ENCODE peak calls at places on chromosomes 2 and 18, in six cellular contexts. P is kidney, B is astrocyte, S is cardiac fibroblast, F is HCT116, N is AG10803. X is an unnamed sample.

GRCh38 chr18:61765097-61765496 is 127.7 kb downstream of the RNF152 start:
- DNase-seq in N (peak; percentile 76), B (peak; percentile 93), F (no peak), S (peak; percentile 57), P (no peak), X (peak; percentile 88)

GRCh38 chr18:13611058-13611615 is 115.2 kb downstream of the FAM210A start:
- DNase-seq in B (peak; percentile 35), F (no peak), S (peak; percentile 57), N (peak; percentile 64), P (no peak), X (peak; percentile 55)

GRCh38 chr18:23428821-23429220 is 24.3 kb upstream of the RIOK3 start:
- DNase-seq in N (no peak), S (no peak), B (no peak), F (no peak), P (no peak), X (no peak)

GRCh38 chr2:224077773-224078507 is 38.9 kb upstream of the SERPINE2 start:
- DNase-seq in P (no peak), B (peak; percentile 68), N (peak; percentile 49), S (peak; percentile 47), F (no peak), X (no peak)

GRCh38 chr2:109558076-109558882 is 55.5 kb downstream of the SEPTIN10 start:
- DNase-seq in B (peak; percentile 84), N (peak; percentile 73), S (peak; percentile 90), P (no peak), F (peak; percentile 68), X (peak; percentile 89)

GRCh38 chr2:30236591-30237245 is 5.4 kb downstream of the LBH start:
- DNase-seq in S (no peak), N (no peak), F (no peak), B (no peak), P (no peak), X (no peak)

GRCh38 chr2:190863946-190864345 is 16.7 kb upstream of the GLS start:
- DNase-seq in N (peak; percentile 58), S (no peak), F (no peak), P (no peak), B (no peak), X (no peak)

GRCh38 chr2:70124983-70125480 is 37.8 kb downstream of the PCBP1 start:
- DNase-seq in S (peak; percentile 60), P (peak; percentile 92), N (peak; percentile 42), F (no peak), B (no peak), X (no peak)

GRCh38 chr2:1563943-1564342 is 150.7 kb downstream of the TPO start:
- DNase-seq in P (no peak), N (no peak), B (no peak), F (no peak), S (no peak), X (no peak)

GRCh38 chr2:27723372-27724144 is 48.0 kb upstream of the MRPL33 start:
- DNase-seq in F (peak; percentile 62), P (no peak), N (peak; percentile 79), S (peak; percentile 87), B (peak; percentile 50), X (peak; percentile 74)

GRCh38 chr2:172373761-172374160 is 53.6 kb upstream of the ITGA6 start:
- DNase-seq in B (no peak), F (no peak), P (no peak), N (peak; percentile 60), S (no peak), X (peak; percentile 13)

GRCh38 chr2:109258905-109259540 is 130.0 kb downstream of the SH3RF3 start:
- DNase-seq in B (no peak), P (no peak), F (no peak), S (no peak), N (peak; percentile 60), X (no peak)

GRCh38 chr2:79271456-79271855 is 111.9 kb upstream of the REG3A start:
- DNase-seq in B (no peak), F (no peak), N (no peak), P (no peak), S (no peak), X (no peak)

GRCh38 chr2:239518286-239519080 is 117.7 kb upstream of the HDAC4 start:
- DNase-seq in N (no peak), B (no peak), F (no peak), P (peak; percentile 52), S (no peak), X (no peak)

GRCh38 chr18:23200751-23201150 is 65.5 kb downstream of the CABLES1 start:
- DNase-seq in F (no peak), N (no peak), S (no peak), P (no peak), B (no peak), X (no peak)

GRCh38 chr2:99337931-99338580 is 867 bp downstream of the EIF5B start:
- DNase-seq in N (peak; percentile 9), P (no peak), S (peak; percentile 8), B (peak; percentile 4), F (no peak), X (peak; percentile 17)

GRCh38 chr2:145277922-145278321 is 758.0 kb upstream of the ZEB2 start:
- DNase-seq in F (no peak), N (peak; percentile 16), S (no peak), B (peak; percentile 67), P (no peak), X (peak; percentile 40)

DNA sequence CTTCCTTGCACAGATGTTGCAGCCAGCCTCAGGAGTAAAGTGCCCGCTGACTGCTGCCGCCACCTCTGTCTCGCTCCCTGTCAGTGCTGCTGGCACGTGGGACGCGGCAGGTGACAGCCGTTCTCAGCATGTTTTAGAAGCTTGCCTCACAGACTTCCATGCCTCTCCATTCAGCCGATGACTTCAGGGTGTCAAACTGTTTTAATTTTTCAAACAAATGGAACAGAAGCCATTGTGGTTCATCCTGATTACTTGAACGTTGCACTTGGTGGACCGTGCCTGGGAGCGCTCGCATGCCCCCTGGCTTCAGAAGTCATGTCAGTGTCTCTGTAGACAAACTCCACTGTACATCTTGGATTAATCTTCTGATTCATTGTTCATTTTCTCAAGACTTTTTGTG is 62.7 kb upstream of the EML6 start:
- DNase-seq in S (no peak), F (no peak), N (no peak), B (no peak), P (no peak), X (no peak)
- TF ChIP-seq CTCF in S (no peak), F (no peak), N (peak; percentile 23), B (no peak), P (no peak), X (peak; percentile 22)

GRCh38 chr2:118496467-118496866 is 351.0 kb downstream of the EN1 start:
- DNase-seq in N (no peak), P (no peak), B (no peak), S (no peak), F (no peak), X (no peak)

GRCh38 chr2:118490323-118490722 is 357.1 kb downstream of the EN1 start:
- DNase-seq in B (no peak), N (no peak), F (no peak), P (no peak), S (no peak), X (no peak)

GRCh38 chr2:118495278-118495677 is 352.2 kb downstream of the EN1 start:
- DNase-seq in P (no peak), N (no peak), F (no peak), B (no peak), S (no peak), X (no peak)

GRCh38 chr2:118489712-118490255 is 357.7 kb downstream of the EN1 start:
- DNase-seq in P (no peak), F (no peak), N (no peak), S (no peak), B (no peak), X (no peak)

GRCh38 chr2:118492335-118492734 is 355.1 kb downstream of the EN1 start:
- DNase-seq in F (peak; percentile 24), P (no peak), S (peak; percentile 55), N (peak; percentile 14), B (peak; percentile 12), X (peak; percentile 10)
- TF ChIP-seq CTCF in F (peak; percentile 38), P (peak; percentile 8), S (peak; percentile 44), N (peak; percentile 44), B (peak; percentile 37), X (peak; percentile 79)

GRCh38 chr2:46144133-46144800 is 152.9 kb upstream of the EPAS1 start:
- DNase-seq in B (no peak), N (no peak), S (no peak), P (no peak), F (no peak), X (no peak)
- TF ChIP-seq CTCF in B (no peak), N (no peak), S (no peak), P (no peak), F (no peak), X (no peak)

GRCh38 chr2:241064802-241065354 is 37.2 kb downstream of the MTERF4 start:
- DNase-seq in N (no peak), F (no peak), S (no peak), P (peak; percentile 66), B (no peak), X (no peak)
- TF ChIP-seq CTCF in N (no peak), F (no peak), S (no peak), P (no peak), B (no peak), X (no peak)

GRCh38 chr2:238308177-238308576 is 12.1 kb upstream of the TRAF3IP1 start:
- DNase-seq in S (no peak), N (no peak), B (no peak), F (no peak), P (no peak), X (no peak)
- TF ChIP-seq CTCF in S (peak; percentile 34), N (no peak), B (no peak), F (peak; percentile 53), P (no peak), X (peak; percentile 56)

GRCh38 chr2:113370478-113371091 is 66.9 kb upstream of the ZNG1B start:
- DNase-seq in N (peak; percentile 70), P (no peak), S (peak; percentile 82), F (peak; percentile 65), B (peak; percentile 44), X (peak; percentile 73)

DNA sequence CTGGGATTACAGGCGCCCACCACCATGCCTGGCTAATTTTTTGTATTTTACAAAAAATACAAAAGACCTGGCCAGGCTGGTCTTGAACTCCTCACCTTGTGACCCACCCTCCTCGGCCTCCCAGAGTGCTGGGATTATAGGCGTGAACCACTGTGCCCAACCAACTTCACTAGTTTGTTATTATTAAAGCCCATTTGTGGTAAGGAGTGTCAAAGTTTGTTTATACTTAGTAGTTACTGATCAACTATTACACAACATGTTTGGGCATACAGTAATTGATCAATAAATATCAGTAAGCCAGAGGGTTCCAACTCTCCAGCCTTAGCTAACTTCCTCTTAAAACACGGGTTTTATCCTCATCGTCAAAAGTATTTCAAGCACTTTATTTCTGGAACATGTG is 67.5 kb upstream of the ZNG1B start:
- DNase-seq in S (no peak), N (no peak), B (no peak), P (no peak), F (no peak), X (no peak)
- TF ChIP-seq CTCF in S (no peak), N (no peak), B (no peak), P (no peak), F (no peak), X (no peak)

X was measured in HFFc6.